ENCODE peak calls at places on chromosomes 4 and X, in seven cellular contexts. U is Karpas-422, X is cardiac muscle cell, Y is sigmoid colon, F is NB4, C is tibial artery, G is BE2C. B is an unnamed sample.

GRCh38 chr4:145182212-145182611 is 1.8 kb upstream of the OTUD4 start:
- DNase-seq in U (no peak), X (no peak), Y (no peak), F (no peak), C (no peak), G (no peak), B (no peak)

GRCh38 chr4:104138154-104138553 is 356.5 kb downstream of the CXXC4 start:
- DNase-seq in U (no peak), X (no peak), Y (no peak), F (no peak), C (no peak), G (no peak), B (no peak)

GRCh38 chr4:108690738-108691137 is 40.3 kb downstream of the OSTC start:
- DNase-seq in U (no peak), X (no peak), Y (no peak), F (no peak), C (no peak), G (no peak), B (no peak)

GRCh38 chr4:107751670-107752069 is 31.6 kb upstream of the PAPSS1 start:
- DNase-seq in U (no peak), X (no peak), Y (no peak), F (no peak), C (no peak), G (no peak), B (no peak)

GRCh38 chrX:65723706-65724105 is 56.3 kb downstream of the MSN start:
- DNase-seq in U (no peak), X (no peak), Y (no peak), F (no peak), C (no peak), G (no peak), B (peak)

GRCh38 chr4:19809989-19810388 is 441.7 kb upstream of the SLIT2 start:
- DNase-seq in U (no peak), X (no peak), Y (no peak), F (no peak), C (no peak), G (no peak), B (no peak)

GRCh38 chr4:20137176-20137575 is 114.5 kb upstream of the SLIT2 start:
- DNase-seq in U (no peak), X (peak), Y (no peak), F (no peak), C (no peak), G (no peak), B (no peak)

GRCh38 chr4:120156115-120156718 is 89.6 kb upstream of the MAD2L1 start:
- DNase-seq in U (peak), X (peak), Y (no peak), F (peak), C (no peak), G (peak), B (peak)

GRCh38 chr4:153114771-153115321 is 89.4 kb upstream of the TRIM2 start:
- DNase-seq in U (no peak), X (no peak), Y (no peak), F (no peak), C (no peak), G (no peak), B (no peak)

GRCh38 chr4:74096265-74096980 is 2.6 kb downstream of the CXCL2 start:
- DNase-seq in U (no peak), X (no peak), Y (no peak), F (no peak), C (no peak), G (no peak), B (no peak)

GRCh38 chr4:76449362-76449767 is 14.3 kb downstream of the SHROOM3 start:
- DNase-seq in U (no peak), X (no peak), Y (no peak), F (no peak), C (no peak), G (no peak), B (no peak)

GRCh38 chr4:121786221-121786620 is 14.9 kb upstream of the EXOSC9 start:
- DNase-seq in U (no peak), X (no peak), Y (no peak), F (no peak), C (no peak), G (no peak), B (no peak)

GRCh38 chrX:150405576-150405975 is 42.5 kb downstream of the MAMLD1 start:
- DNase-seq in U (peak), X (peak), Y (no peak), F (no peak), C (no peak), G (no peak), B (no peak)

GRCh38 chrX:121496966-121497365 is 449.6 kb downstream of the GLUD2 start:
- DNase-seq in U (no peak), X (no peak), Y (no peak), F (no peak), C (no peak), G (no peak), B (no peak)

GRCh38 chr4:726235-726787 is 20.7 kb downstream of the PCGF3 start:
- DNase-seq in U (no peak), X (no peak), Y (no peak), F (peak), C (no peak), G (no peak), B (no peak)

GRCh38 chr4:170388255-170388654 is 298.5 kb upstream of the AADAT start:
- DNase-seq in U (no peak), X (no peak), Y (no peak), F (no peak), C (no peak), G (no peak), B (no peak)

GRCh38 chrX:79281775-79282174 is 85.4 kb downstream of the ITM2A start:
- DNase-seq in U (no peak), X (no peak), Y (no peak), F (no peak), C (no peak), G (no peak), B (no peak)

GRCh38 chr4:158169931-158170690 is 2.7 kb downstream of the GASK1B start:
- DNase-seq in U (peak), X (no peak), Y (no peak), F (no peak), C (no peak), G (peak), B (no peak)

GRCh38 chrX:1394731-1395501 is 3.0 kb upstream of the SLC25A6 start:
- DNase-seq in U (no peak), X (no peak), Y (peak), F (no peak), C (peak), G (no peak), B (no peak)

GRCh38 chr4:56696056-56696455 is 15.0 kb upstream of the HOPX start:
- DNase-seq in U (no peak), X (no peak), Y (no peak), F (no peak), C (no peak), G (no peak), B (no peak)

GRCh38 chr4:101763576-101763975 is 27.0 kb upstream of the BANK1 start:
- DNase-seq in U (no peak), X (no peak), Y (no peak), F (no peak), C (no peak), G (no peak), B (no peak)

GRCh38 chr4:175109933-175110332 is 191.8 kb downstream of the ADAM29 start:
- DNase-seq in U (no peak), X (no peak), Y (peak), F (peak), C (no peak), G (peak), B (no peak)

GRCh38 chr4:138390286-138390685 is 148.1 kb upstream of the SLC7A11 start:
- DNase-seq in U (no peak), X (no peak), Y (no peak), F (no peak), C (no peak), G (no peak), B (no peak)

GRCh38 chr4:145003675-145004074 is 94.3 kb downstream of the ANAPC10 start:
- DNase-seq in U (no peak), X (no peak), Y (no peak), F (no peak), C (no peak), G (no peak), B (no peak)

DNA sequence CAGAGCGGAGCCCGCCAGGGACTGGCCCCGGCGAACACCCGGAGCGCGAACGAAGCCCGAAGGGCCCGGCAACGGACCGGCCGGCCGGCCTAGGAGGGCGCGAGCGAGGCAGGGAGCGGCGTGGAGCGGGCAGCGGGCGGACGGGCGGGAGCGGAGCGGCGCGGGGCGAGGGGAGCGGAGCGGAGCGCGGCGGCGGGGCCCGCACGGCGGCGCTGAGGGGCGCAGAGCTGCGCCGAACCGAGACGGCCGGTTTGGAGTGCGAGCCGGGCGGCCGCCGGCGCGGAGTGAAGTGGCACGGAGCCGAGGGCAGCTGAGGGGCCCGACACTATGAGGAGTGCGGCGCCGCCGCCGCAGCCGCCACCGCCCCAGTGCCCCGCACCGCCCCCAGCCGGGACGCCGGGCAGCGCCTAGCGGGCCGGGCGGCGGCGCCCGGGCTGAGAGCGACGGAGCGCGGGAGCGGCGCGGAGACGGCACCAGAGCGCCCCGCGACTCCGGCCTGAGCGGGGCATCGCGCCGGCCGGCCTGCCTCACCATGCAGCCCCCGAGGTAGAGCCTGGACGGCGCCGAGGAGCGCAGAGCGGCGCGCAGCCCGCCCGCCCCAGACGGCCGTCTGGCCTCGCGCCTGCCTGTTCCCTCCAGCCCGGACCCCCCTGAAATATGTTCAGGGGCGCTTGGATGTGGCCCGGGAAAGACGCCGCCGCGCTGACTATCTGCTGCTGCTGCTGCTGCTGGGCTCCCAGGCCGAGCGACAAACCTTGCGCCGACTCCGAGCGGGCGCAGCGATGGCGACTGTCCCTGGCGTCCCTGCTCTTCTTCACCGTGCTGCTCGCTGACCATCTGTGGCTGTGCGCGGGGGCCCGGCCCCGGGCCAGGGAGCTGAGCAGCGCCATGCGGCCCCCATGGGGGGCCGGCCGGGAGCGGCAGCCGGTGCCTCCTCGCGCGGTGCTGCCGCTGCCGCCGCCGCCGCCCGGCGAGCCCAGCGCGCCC is 793 bp downstream of the NALF2 start:
- DNase-seq in U (no peak), X (peak), Y (no peak), F (no peak), C (no peak), G (no peak), B (no peak)
- H3K4me3 ChIP-seq in U (peak), X (peak), Y (peak), F (no peak), C (peak), G (peak), B (no peak)

DNA sequence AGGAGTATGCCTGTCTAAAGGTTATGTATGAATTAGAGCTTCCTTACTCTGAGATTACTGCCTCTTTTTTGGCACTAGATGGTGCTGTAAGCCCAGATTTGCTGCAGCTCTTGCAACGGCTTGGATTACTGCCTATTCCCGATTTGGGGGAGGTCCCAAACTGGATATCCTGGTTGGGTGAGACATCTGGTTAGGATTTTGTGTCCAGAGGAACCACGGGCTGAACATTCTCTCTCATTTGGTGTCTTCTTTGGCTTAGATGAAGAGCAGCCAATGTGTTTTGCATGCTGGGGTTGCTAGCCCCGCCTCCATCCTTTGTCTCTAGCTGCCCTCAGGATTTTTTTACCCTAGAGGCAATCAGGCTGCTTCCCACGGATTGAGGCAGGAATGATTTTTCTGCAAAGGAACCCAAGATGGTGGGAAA is 31.9 kb downstream of the F8A1 start:
- DNase-seq in U (peak), X (peak), Y (peak), F (peak), C (peak), G (peak), B (peak)
- H3K4me3 ChIP-seq in U (peak), X (no peak), Y (peak), F (no peak), C (no peak), G (peak), B (peak)

DNA sequence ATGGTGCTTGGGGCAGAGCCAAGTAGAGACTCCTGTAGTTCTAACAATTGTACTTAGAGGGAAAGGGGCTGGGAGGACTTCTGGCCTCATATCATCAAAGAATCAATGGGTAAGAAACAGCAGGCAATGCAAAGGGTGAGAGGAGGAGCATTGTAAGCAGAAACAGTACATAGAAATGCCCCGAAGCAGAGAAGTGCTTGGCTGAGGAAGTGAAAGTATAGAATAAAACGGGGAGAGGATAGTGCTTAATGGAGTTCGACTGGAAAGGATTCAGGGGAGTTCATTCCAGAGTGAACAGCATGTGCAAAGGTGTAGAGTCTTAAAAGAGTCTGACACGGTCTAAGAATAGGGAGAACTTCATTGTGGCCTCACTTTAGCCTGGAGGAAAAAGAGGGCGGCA is 103.0 kb downstream of the SYNPO2 start:
- DNase-seq in U (peak), X (no peak), Y (no peak), F (no peak), C (no peak), G (no peak), B (no peak)
- H3K4me3 ChIP-seq in U (no peak), X (no peak), Y (no peak), F (no peak), C (no peak), G (no peak), B (no peak)

GRCh38 chr4:2080429-2081300 is 21.5 kb downstream of the NAT8L start:
- DNase-seq in U (no peak), X (no peak), Y (peak), F (no peak), C (peak), G (no peak), B (no peak)

GRCh38 chr4:2078584-2078983 is 19.5 kb downstream of the NAT8L start:
- DNase-seq in U (peak), X (no peak), Y (no peak), F (no peak), C (peak), G (no peak), B (no peak)

GRCh38 chr4:2077537-2078460 is 18.7 kb downstream of the NAT8L start:
- DNase-seq in U (peak), X (no peak), Y (peak), F (no peak), C (peak), G (no peak), B (no peak)

GRCh38 chr4:2079926-2080325 is 20.8 kb downstream of the NAT8L start:
- DNase-seq in U (no peak), X (no peak), Y (peak), F (no peak), C (peak), G (no peak), B (no peak)

DNA sequence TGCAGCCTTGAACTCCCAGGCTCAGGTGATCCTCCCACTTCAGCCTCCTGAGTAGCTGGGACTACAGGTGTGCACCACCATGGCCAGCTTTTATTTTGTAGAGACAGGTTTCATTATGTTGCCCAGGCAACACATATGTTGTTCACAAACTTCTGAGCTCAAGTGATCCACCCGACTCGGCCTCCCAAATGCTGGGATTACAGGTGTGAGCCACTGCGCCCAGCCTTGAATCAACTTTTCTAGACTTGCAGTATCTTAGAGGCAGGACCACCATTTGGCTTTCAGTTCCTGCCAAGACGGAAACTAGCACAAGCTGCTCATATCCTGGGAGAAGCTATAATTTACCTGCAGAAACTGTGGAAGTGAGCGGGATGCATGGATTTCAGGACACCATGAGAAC is 19.9 kb downstream of the NAT8L start:
- DNase-seq in U (no peak), X (no peak), Y (peak), F (no peak), C (peak), G (no peak), B (no peak)
- H3K4me3 ChIP-seq in U (no peak), X (no peak), Y (no peak), F (no peak), C (no peak), G (no peak), B (no peak)

GRCh38 chrX:130909469-130910136 is 6.6 kb upstream of the ENOX2 start:
- DNase-seq in U (no peak), X (no peak), Y (no peak), F (no peak), C (no peak), G (no peak), B (no peak)
- H3K4me3 ChIP-seq in U (no peak), X (no peak), Y (no peak), F (no peak), C (no peak), G (no peak), B (no peak)

GRCh38 chrX:102155806-102156179 is at the start of gene BEX5:
- DNase-seq in U (peak), X (peak), Y (peak), F (no peak), C (peak), G (peak), B (peak)

GRCh38 chrX:102154218-102154860 is 1.4 kb downstream of the BEX5 start:
- DNase-seq in U (peak), X (peak), Y (no peak), F (no peak), C (no peak), G (no peak), B (no peak)

DNA sequence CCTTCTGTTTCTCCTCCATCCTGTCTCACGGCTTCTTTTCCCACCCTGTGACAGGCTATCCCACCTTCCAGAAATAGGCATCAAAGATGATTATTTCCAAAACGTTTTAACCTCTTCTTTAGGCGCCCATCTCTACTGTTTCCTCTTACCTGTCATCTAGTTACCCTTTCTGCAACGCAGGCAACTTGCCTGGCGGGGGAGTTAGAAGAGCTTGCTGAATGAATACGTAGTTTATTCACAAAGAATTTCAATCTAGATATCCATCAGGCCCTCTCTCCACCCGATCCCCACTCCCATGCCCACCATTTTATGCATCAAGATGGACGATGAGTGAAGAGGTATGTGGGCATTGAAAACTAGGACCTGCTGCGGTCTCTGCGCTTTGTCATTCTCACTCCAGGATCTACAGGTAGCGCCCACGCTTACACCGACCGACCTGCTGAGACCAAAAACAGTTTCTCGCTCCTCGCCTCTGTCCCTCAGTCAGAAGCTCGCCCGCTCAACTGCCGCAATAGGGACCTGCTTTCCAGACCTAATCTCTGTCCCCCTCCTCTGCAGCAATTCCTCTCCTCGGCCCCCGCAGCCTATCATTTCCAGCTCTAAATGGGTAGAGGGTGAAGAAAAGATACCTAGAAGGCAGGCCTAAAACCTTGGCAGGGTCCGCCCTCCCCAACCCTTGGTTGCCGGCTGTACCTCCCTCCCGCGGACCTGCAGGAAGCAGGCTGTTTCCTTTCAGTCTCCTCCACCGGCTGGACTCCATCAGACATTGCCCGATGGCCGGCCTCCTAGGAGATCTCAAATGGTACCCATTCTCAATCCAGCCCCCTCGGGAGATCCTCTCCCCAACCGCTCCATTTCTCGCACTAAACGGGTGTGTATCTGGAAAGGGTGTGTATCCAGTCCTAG is 624 bp downstream of the BEX5 start:
- DNase-seq in U (peak), X (peak), Y (no peak), F (no peak), C (no peak), G (no peak), B (no peak)
- H3K4me3 ChIP-seq in U (peak), X (peak), Y (peak), F (no peak), C (peak), G (peak), B (peak)

DNA sequence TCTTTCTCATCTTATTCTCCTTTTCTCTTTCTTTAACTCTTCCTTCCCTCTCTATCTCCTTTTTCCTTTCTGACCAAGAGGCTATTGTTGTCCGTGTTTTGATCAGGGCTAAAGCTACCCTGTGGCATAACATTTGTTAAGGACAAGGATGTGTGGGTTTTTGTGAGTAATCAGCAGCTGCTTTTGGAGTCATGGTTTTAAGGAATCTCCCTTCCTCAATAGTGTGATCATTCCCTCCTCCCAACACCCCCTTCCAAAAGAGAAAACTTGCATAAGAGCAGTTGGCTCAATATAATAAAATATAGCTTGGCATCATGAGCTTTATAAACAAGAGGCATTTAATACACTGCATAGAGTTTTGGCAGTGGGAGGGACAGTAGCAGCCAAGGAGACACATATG is 84.6 kb downstream of the NHS start:
- DNase-seq in U (no peak), X (no peak), Y (no peak), F (no peak), C (no peak), G (no peak), B (no peak)
- H3K4me3 ChIP-seq in U (no peak), X (no peak), Y (no peak), F (no peak), C (no peak), G (no peak), B (no peak)

B was measured in GM06990.